ENCODE peak calls at places on chromosomes 6 and 20, in four cellular contexts. R, L, N and U are unnamed samples.
A peak's percentile ranks its signal among the peaks of the same experiment; 100 is the strongest.

GRCh38 chr6:134422426-134423231 is 104.7 kb upstream of the SGK1 start:
- DNase-seq in R (peak; percentile 98), N (no peak), L (peak; percentile 99), U (peak; percentile 99)

GRCh38 chr6:90765491-90765890 is 178.6 kb upstream of the MAP3K7 start:
- DNase-seq in N (no peak), L (no peak), R (no peak), U (no peak)

GRCh38 chr20:3407426-3408250 is at the start of gene DNAAF9:
- DNase-seq in R (peak; percentile 90), L (peak; percentile 71), N (peak; percentile 91), U (peak; percentile 69)

GRCh38 chr20:46255440-46256104 is 52.7 kb downstream of the CDH22 start:
- DNase-seq in L (peak; percentile 7), N (peak; percentile 88), R (peak; percentile 89), U (no peak)

GRCh38 chr6:95658896-95659295 is 81.6 kb downstream of the MANEA start:
- DNase-seq in N (no peak), R (no peak), L (no peak), U (no peak)

GRCh38 chr6:170535002-170535401 is 18.1 kb downstream of the PSMB1 start:
- DNase-seq in L (no peak), R (no peak), N (no peak), U (no peak)

GRCh38 chr20:34703573-34704176 is 469 bp upstream of the TP53INP2 start:
- DNase-seq in L (peak; percentile 27), R (peak; percentile 40), N (no peak), U (peak; percentile 7)

GRCh38 chr20:46158476-46158987 is 40.4 kb downstream of the CD40 start:
- DNase-seq in N (no peak), L (no peak), R (no peak), U (no peak)

GRCh38 chr6:152099816-152100618 is 292.5 kb downstream of the ESR1 start:
- DNase-seq in N (peak; percentile 77), L (no peak), R (peak; percentile 51), U (peak; percentile 25)

GRCh38 chr20:50478162-50479036 is 31.8 kb upstream of the PTPN1 start:
- DNase-seq in R (peak; percentile 43), N (peak; percentile 89), L (peak; percentile 58), U (peak; percentile 64)

GRCh38 chr20:50625986-50626677 is 65.2 kb downstream of the RIPOR3 start:
- DNase-seq in R (no peak), L (peak; percentile 36), N (no peak), U (peak; percentile 46)

GRCh38 chr6:72623808-72624207 is 1.9 kb downstream of the KCNQ5 start:
- DNase-seq in R (no peak), N (no peak), L (no peak), U (no peak)

GRCh38 chr6:149026530-149026942 is 279.7 kb downstream of the UST start:
- DNase-seq in R (peak; percentile 68), L (peak; percentile 91), N (no peak), U (peak; percentile 83)

GRCh38 chr6:11007715-11008608 is 36.1 kb downstream of the ELOVL2 start:
- DNase-seq in N (no peak), R (peak; percentile 57), L (peak; percentile 52), U (no peak)

GRCh38 chr6:5670381-5670780 is 336.3 kb downstream of the NRN1 start:
- DNase-seq in N (no peak), L (no peak), R (peak; percentile 68), U (no peak)

GRCh38 chr20:46774943-46775560 is 65.6 kb downstream of the SLC2A10 start:
- DNase-seq in L (no peak), N (no peak), R (no peak), U (no peak)

GRCh38 chr6:133895573-133896343 is 6.8 kb downstream of the TCF21 start:
- DNase-seq in N (no peak), R (no peak), L (peak; percentile 47), U (peak; percentile 38)

GRCh38 chr6:169890901-169891300 is 139.5 kb downstream of the ERMARD start:
- DNase-seq in L (no peak), N (no peak), R (no peak), U (no peak)

GRCh38 chr6:55255061-55255571 is 72.2 kb upstream of the GFRAL start:
- DNase-seq in L (no peak), N (no peak), R (no peak), U (no peak)

GRCh38 chr20:31823360-31824124 is 4.4 kb downstream of the MYLK2 start:
- DNase-seq in L (no peak), N (peak; percentile 53), R (no peak), U (no peak)

GRCh38 chr6:137297887-137298286 is 78.7 kb upstream of the IFNGR1 start:
- DNase-seq in N (no peak), L (peak; percentile 77), R (no peak), U (no peak)

GRCh38 chr6:135833806-135834205 is 17.7 kb upstream of the PDE7B start:
- DNase-seq in L (no peak), R (no peak), N (no peak), U (no peak)

GRCh38 chr6:2951723-2952122 is 19.6 kb downstream of the SERPINB6 start:
- DNase-seq in N (no peak), L (no peak), R (no peak), U (no peak)

GRCh38 chr6:45310118-45310788 is 17.9 kb upstream of the RUNX2 start:
- DNase-seq in L (no peak), R (no peak), N (no peak), U (no peak)

GRCh38 chr6:36897629-36898028 is 11.9 kb downstream of the C6orf89 start:
- DNase-seq in L (peak; percentile 9), R (peak; percentile 18), N (no peak), U (no peak)

GRCh38 chr20:49287555-49288249 is 9.8 kb upstream of the ZNFX1 start:
- DNase-seq in N (no peak), R (no peak), L (peak; percentile 59), U (peak; percentile 82)

GRCh38 chr6:815348-815738 is 122.4 kb upstream of the EXOC2 start:
- DNase-seq in L (no peak), R (no peak), N (no peak), U (no peak)

GRCh38 chr6:170522565-170523183 is 30.4 kb downstream of the PSMB1 start:
- DNase-seq in L (no peak), N (no peak), R (no peak), U (no peak)

GRCh38 chr20:17859616-17860232 is 108.9 kb downstream of the SNX5 start:
- DNase-seq in N (peak; percentile 75), R (no peak), L (no peak), U (no peak)

GRCh38 chr20:17858450-17859001 is 110.1 kb downstream of the SNX5 start:
- DNase-seq in R (no peak), L (no peak), N (peak; percentile 21), U (no peak)

GRCh38 chr20:17857639-17858449 is 110.8 kb downstream of the SNX5 start:
- DNase-seq in N (peak; percentile 12), R (peak; percentile 81), L (no peak), U (no peak)

GRCh38 chr20:17860306-17861197 is 108.0 kb downstream of the SNX5 start:
- DNase-seq in N (peak; percentile 61), R (no peak), L (no peak), U (no peak)

GRCh38 chr20:17859002-17859615 is 109.5 kb downstream of the SNX5 start:
- DNase-seq in N (peak; percentile 63), R (no peak), L (no peak), U (no peak)
- H3K4me3 ChIP-seq in N (no peak overlapping the region), R (no peak overlapping the region), L (no peak overlapping the region), U (no peak overlapping the region)

GRCh38 chr6:104682722-104683643 is 176.7 kb downstream of the HACE1 start:
- DNase-seq in R (peak; percentile 14), N (peak; percentile 73), L (peak; percentile 69), U (peak; percentile 50)
- TF ChIP-seq CTCF in R (peak; percentile 93), N (peak; percentile 80), L (peak; percentile 95), U (peak; percentile 87)

GRCh38 chr20:20410678-20411077 is 42.8 kb downstream of the INSM1 start:
- DNase-seq in R (no peak), N (no peak), L (no peak), U (no peak)
- H3K4me3 ChIP-seq in R (no peak overlapping the region), N (no peak overlapping the region), L (no peak overlapping the region), U (no peak overlapping the region)

DNA sequence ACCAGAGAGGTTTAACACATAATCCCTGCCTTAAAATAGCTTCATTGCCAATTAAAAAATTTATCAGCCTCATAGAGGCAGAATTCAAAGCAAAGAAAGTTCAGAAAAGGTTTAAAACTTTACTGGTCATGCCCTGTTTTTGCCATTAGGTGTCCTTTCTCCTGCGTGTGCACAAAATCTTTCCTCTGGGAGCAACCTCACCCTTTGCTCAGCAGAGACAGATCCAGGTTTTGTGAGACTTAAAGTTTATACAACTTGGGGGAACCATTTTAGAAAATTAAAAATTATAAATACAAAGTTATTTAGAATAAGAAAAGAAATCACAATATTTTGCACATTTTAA is 41.8 kb upstream of the SLC22A16 start:
- DNase-seq in L (no peak), N (no peak), R (no peak), U (peak; percentile 19)
- TF ChIP-seq CTCF in L (peak; percentile 63), N (peak; percentile 30), R (peak; percentile 48), U (peak; percentile 61)

GRCh38 chr6:22101163-22101562 is 195.7 kb downstream of the PRL start:
- DNase-seq in L (no peak), N (no peak), R (no peak), U (no peak)
- H3K4me3 ChIP-seq in L (no peak overlapping the region), N (no peak overlapping the region), R (no peak overlapping the region), U (no peak overlapping the region)

GRCh38 chr6:28988536-28989415 is 16.3 kb downstream of the ZNF311 start:
- DNase-seq in N (peak; percentile 81), R (peak; percentile 48), L (peak; percentile 61), U (peak; percentile 55)
- TF ChIP-seq CTCF in N (peak; percentile 32), R (no peak), L (peak; percentile 51), U (peak; percentile 38)

DNA sequence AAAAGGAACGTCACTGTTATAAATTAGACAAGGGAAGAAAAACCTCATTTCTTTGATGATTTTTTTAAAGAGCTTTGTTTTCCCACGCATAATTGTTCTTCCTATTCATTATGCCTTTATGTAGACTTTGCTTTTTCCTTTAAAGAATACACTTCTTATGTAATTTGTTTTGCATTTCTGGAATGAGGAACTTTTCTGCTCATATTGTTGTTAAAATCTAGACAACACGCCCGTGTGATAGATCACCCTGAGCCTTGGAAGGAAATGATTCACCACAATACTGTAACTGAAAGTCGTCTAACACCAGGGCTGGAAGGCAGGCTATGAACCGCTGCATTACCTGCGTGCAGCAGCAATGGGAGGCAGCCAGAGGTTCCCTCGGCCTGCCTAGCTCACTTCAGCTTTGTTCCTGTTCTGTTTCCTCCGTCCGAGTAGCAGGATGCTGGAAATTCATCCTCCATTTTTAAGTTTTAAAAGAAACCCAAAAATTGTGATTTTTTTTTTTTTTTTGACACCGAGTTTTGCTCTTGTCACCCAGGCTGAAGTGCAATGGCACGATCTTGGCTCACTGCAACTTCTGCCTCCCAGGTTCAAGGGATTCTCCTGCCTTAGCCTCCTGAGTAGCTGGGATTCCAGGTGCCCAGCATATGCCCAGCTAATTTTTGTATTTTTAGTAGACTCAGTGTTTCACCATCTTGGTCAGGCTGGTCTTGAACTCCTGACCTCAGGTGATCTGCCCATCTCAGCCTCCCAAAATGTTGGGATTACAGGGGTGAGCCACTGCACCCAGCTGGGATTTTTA is 49.6 kb upstream of the ZNF217 start:
- DNase-seq in N (no peak), L (peak; percentile 83), R (peak; percentile 82), U (peak; percentile 80)
- H3K4me3 ChIP-seq in N (peak overlapping the region; percentile 9), L (no peak overlapping the region), R (no peak overlapping the region), U (peak overlapping the region; percentile 38)